ENCODE peak calls at places on chromosome 17, in four cellular contexts. Y is IMR-90, A is H9, M is mesendoderm. I is an unnamed sample.

GRCh38 chr17:77128895-77129567 is 11.7 kb upstream of the SEC14L1 start:
- DNase-seq in Y (no peak), A (no peak), M (no peak), I (no peak)

GRCh38 chr17:31919802-31920525 is 16.8 kb upstream of the SUZ12 start:
- DNase-seq in Y (peak; percentile 78), A (no peak), M (no peak), I (no peak)

GRCh38 chr17:51231999-51232398 is 27.9 kb downstream of the MBTD1 start:
- DNase-seq in A (no peak), Y (no peak), M (no peak), I (no peak)

GRCh38 chr17:44216173-44216572 is 3.3 kb downstream of the UBTF start:
- DNase-seq in M (no peak), A (no peak), Y (no peak), I (no peak)

GRCh38 chr17:6749519-6749918 is 6.3 kb upstream of the XAF1 start:
- DNase-seq in A (no peak), Y (no peak), M (no peak), I (no peak)

GRCh38 chr17:7225711-7226331 is 6.1 kb downstream of the ACADVL start:
- DNase-seq in M (no peak), A (no peak), Y (no peak), I (no peak)

GRCh38 chr17:17366941-17367885 is 64.0 kb downstream of the NT5M start:
- DNase-seq in Y (no peak), A (no peak), M (no peak), I (no peak)

GRCh38 chr17:20228410-20228809 is 219.3 kb downstream of the SPECC1 start:
- DNase-seq in Y (no peak), M (no peak), A (no peak), I (no peak)

GRCh38 chr17:35740997-35741931 is 9.8 kb downstream of the RASL10B start:
- DNase-seq in A (peak; percentile 82), M (peak; percentile 54), Y (no peak), I (no peak)

GRCh38 chr17:40373324-40373723 is 8.8 kb upstream of the GJD3 start:
- DNase-seq in A (no peak), M (no peak), Y (peak; percentile 83), I (no peak)

GRCh38 chr17:1412185-1413110 is 12.4 kb upstream of the YWHAE start:
- DNase-seq in Y (no peak), M (no peak), A (no peak), I (no peak)

GRCh38 chr17:55411463-55411855 is 10.2 kb downstream of the MMD start:
- DNase-seq in A (no peak), M (no peak), Y (no peak), I (no peak)

GRCh38 chr17:31687505-31688126 is 171.4 kb downstream of the COPRS start:
- DNase-seq in A (no peak), Y (no peak), M (peak; percentile 55), I (no peak)

GRCh38 chr17:44097110-44097810 is 26.2 kb downstream of the HDAC5 start:
- DNase-seq in M (no peak), Y (peak; percentile 81), A (no peak), I (no peak)

GRCh38 chr17:51076821-51077220 is 43.8 kb downstream of the SPAG9 start:
- DNase-seq in Y (no peak), M (peak; percentile 65), A (no peak), I (no peak)

GRCh38 chr17:35359396-35359795 is 14.0 kb downstream of the SLFN11 start:
- DNase-seq in A (no peak), M (peak; percentile 16), Y (no peak), I (no peak)

GRCh38 chr17:4142107-4142900 is 526 bp downstream of the ZZEF1 start:
- DNase-seq in M (peak; percentile 50), A (no peak), Y (peak; percentile 17), I (no peak)

GRCh38 chr17:40431231-40431602 is 12.0 kb upstream of the IGFBP4 start:
- DNase-seq in A (no peak), M (no peak), Y (no peak), I (no peak)

GRCh38 chr17:68033636-68034451 is 1.7 kb upstream of the KPNA2 start:
- DNase-seq in Y (peak; percentile 65), M (peak; percentile 99), A (peak; percentile 97), I (no peak)

GRCh38 chr17:59757043-59757824 is 49.8 kb downstream of the VMP1 start:
- DNase-seq in M (no peak), A (no peak), Y (no peak), I (no peak)

GRCh38 chr17:59046192-59046591 is 60.5 kb downstream of the TRIM37 start:
- DNase-seq in Y (peak; percentile 93), A (no peak), M (no peak), I (no peak)

GRCh38 chr17:67027031-67027628 is 17.2 kb upstream of the CACNG1 start:
- DNase-seq in M (no peak), Y (peak; percentile 17), A (no peak), I (no peak)

GRCh38 chr17:31099051-31099450 is 4.3 kb downstream of the NF1 start:
- DNase-seq in A (no peak), M (no peak), Y (peak; percentile 31), I (no peak)

GRCh38 chr17:66123163-66123562 is 68.8 kb downstream of the CEP112 start:
- DNase-seq in M (peak; percentile 81), A (peak; percentile 39), Y (peak; percentile 38), I (no peak)

GRCh38 chr17:73155410-73156165 is 9.2 kb upstream of the SSTR2 start:
- DNase-seq in M (peak; percentile 45), Y (no peak), A (peak; percentile 59), I (peak; percentile 53)

GRCh38 chr17:68824707-68825106 is 130.5 kb downstream of the ABCA8 start:
- DNase-seq in A (no peak), M (no peak), Y (no peak), I (no peak)

GRCh38 chr17:14886200-14886739 is 378.9 kb downstream of the PMP22 start:
- DNase-seq in Y (no peak), M (peak; percentile 77), A (peak; percentile 50), I (no peak)

GRCh38 chr17:8020776-8021564 is 17.9 kb upstream of the ALOX15B start:
- DNase-seq in Y (no peak), M (no peak), A (no peak), I (no peak)

GRCh38 chr17:69501591-69502468 is 87.3 kb downstream of the MAP2K6 start:
- DNase-seq in M (peak; percentile 85), A (peak; percentile 66), Y (peak; percentile 90), I (no peak)

GRCh38 chr17:2871205-2871604 is 75.0 kb downstream of the RAP1GAP2 start:
- DNase-seq in A (peak; percentile 98), M (peak; percentile 87), Y (no peak), I (no peak)

GRCh38 chr17:16945513-16946201 is 26.3 kb downstream of the TNFRSF13B start:
- DNase-seq in M (peak; percentile 88), Y (no peak), A (peak; percentile 80), I (no peak)

GRCh38 chr17:60526726-60527125 is 684 bp upstream of the APPBP2 start:
- DNase-seq in Y (peak; percentile 48), A (no peak), M (peak; percentile 13), I (no peak)

GRCh38 chr17:17568772-17569195 is 22.7 kb downstream of the PEMT start:
- DNase-seq in M (peak; percentile 63), Y (peak; percentile 36), A (peak; percentile 92), I (peak; percentile 54)

GRCh38 chr17:46950997-46951621 is 27.9 kb downstream of the RPRML start:
- DNase-seq in M (peak; percentile 79), A (no peak), Y (no peak), I (no peak)

GRCh38 chr17:80320496-80320895 is 59.8 kb downstream of the RNF213 start:
- DNase-seq in M (no peak), Y (no peak), A (no peak), I (no peak)

GRCh38 chr17:74603746-74604145 is 11.7 kb upstream of the CD300LD start:
- DNase-seq in A (no peak), Y (no peak), M (no peak), I (no peak)
- H3K56ac ChIP-seq in A (no peak overlapping the region), Y (no peak overlapping the region), M (no peak overlapping the region), I (no peak overlapping the region)

DNA sequence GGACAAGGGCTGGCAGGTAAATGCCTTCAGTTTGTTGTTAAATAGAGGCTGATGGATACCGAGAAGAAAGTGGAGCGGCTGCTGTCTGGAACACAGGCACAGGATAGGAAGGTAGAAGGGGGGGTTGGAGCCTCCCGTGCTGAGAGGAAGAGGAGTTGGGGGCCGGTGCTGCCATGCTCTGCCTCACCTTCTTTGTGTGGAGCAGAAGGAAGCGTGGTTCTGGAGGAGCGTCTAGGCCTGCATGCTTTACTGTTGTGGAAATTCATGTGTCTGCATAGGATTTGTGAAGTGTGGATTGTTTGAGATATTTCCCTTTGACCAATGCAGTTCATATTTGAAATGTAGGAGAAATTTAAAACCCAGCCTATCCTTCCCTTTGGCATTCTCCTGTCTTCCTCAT is 52.3 kb downstream of the FOXK2 start:
- DNase-seq in A (no peak), Y (no peak), M (no peak), I (no peak)
- H3K56ac ChIP-seq in A (no peak overlapping the region), Y (no peak overlapping the region), M (no peak overlapping the region), I (no peak overlapping the region)

DNA sequence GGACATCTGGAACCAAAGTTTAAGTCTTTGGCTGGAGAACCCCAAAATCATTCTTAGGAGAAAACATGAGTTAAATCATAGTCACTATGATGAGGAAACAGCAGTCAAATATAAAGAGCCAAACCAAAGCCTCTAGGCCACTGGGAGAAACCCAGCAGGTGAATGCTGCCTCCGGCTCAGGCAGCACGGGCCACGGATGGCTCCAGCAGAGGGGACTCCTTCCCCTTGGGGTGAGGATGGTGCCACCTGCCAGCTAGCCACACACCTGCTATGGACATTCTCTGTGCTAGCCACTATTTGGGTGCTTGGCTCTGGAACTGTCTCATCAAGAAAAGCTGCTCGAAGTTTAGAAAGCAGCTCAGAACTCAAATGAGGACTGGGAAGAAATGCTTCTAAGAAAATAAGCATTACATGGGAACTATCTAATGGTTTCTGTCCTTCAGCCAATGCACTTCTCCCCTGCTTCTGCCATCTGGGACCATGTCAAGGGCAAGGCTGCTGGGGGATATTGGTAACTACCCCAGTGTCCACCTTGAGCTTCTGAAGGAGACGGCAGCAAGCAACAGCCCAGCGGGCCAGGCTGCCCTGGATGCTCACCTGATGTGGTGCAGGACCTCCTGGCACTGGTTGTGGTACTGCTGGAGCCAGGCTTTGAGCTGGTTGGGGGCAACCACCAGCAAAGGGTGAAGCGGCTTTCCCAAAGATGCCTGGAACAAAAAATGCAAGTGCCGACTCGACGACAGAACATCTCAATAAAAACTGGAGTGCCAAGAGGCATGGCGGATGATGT is 22.5 kb downstream of the ELAC2 start:
- DNase-seq in Y (no peak), M (no peak), A (no peak), I (no peak)
- H3K56ac ChIP-seq in Y (no peak overlapping the region), M (no peak overlapping the region), A (no peak overlapping the region), I (no peak overlapping the region)

GRCh38 chr17:45292696-45293412 is 24.0 kb downstream of the MAP3K14 start:
- DNase-seq in M (no peak), A (no peak), Y (no peak), I (no peak)
- H3K56ac ChIP-seq in M (no peak overlapping the region), A (no peak overlapping the region), Y (no peak overlapping the region), I (no peak overlapping the region)

DNA sequence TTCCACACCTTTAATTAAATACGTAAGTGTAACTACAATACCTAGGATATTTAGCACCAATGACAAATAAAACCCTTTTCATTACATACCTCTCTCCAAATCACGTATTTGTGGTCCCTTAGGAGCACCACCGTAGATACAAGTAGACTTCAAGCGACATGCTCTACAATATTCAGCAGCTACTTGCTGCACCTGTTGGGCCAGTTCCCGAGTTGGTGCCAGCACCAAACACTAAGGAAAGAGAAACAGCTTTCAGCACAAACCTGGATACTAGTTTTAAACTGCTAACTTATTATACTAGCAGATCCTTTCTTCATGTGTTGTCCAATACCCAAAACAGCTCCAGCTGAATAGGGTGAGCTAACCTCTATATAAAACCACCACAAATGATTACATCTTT is 2.7 kb downstream of the DDX5 start:
- DNase-seq in A (no peak), M (no peak), Y (no peak), I (no peak)
- H3K56ac ChIP-seq in A (no peak overlapping the region), M (no peak overlapping the region), Y (no peak overlapping the region), I (no peak overlapping the region)

GRCh38 chr17:11287791-11288190 is 46.8 kb downstream of the SHISA6 start:
- DNase-seq in Y (no peak), A (no peak), M (no peak), I (no peak)
- H3K56ac ChIP-seq in Y (no peak overlapping the region), A (no peak overlapping the region), M (no peak overlapping the region), I (no peak overlapping the region)